ENCODE peak calls at places on chromosome 7, in nine cellular contexts. One of them, this sample, is unnamed.

GRCh38 chr7:3063016-3063753 is 19.5 kb upstream of the CARD11 start:
- DNase-seq in mucosa of gallbladder: no peak
- DNase-seq in GM03348: no peak
- DNase-seq in HT1080: no peak
- DNase-seq in HTR-8/SVneo: no peak
- DNase-seq in frontal cortex: no peak
- DNase-seq in AG04450: no peak
- DNase-seq in islet precursor cell: no peak
- DNase-seq in effector CD4-positive, alpha-beta T cell: no peak
- DNase-seq in this sample: no peak

GRCh38 chr7:131436384-131436783 is 108.7 kb downstream of the MKLN1 start:
- DNase-seq in mucosa of gallbladder: no peak
- DNase-seq in GM03348: no peak
- DNase-seq in HT1080: no peak
- DNase-seq in HTR-8/SVneo: no peak
- DNase-seq in frontal cortex: no peak
- DNase-seq in AG04450: no peak
- DNase-seq in islet precursor cell: no peak
- DNase-seq in effector CD4-positive, alpha-beta T cell: no peak
- DNase-seq in this sample: no peak

GRCh38 chr7:94252971-94253370 is 141.7 kb upstream of the COL1A2 start:
- DNase-seq in mucosa of gallbladder: no peak
- DNase-seq in GM03348: no peak
- DNase-seq in HT1080: no peak
- DNase-seq in HTR-8/SVneo: no peak
- DNase-seq in frontal cortex: no peak
- DNase-seq in AG04450: no peak
- DNase-seq in islet precursor cell: no peak
- DNase-seq in effector CD4-positive, alpha-beta T cell: no peak
- DNase-seq in this sample: no peak

GRCh38 chr7:136163333-136163732 is 186.2 kb upstream of the MTPN start:
- DNase-seq in mucosa of gallbladder: no peak
- DNase-seq in GM03348: no peak
- DNase-seq in HT1080: no peak
- DNase-seq in HTR-8/SVneo: no peak
- DNase-seq in frontal cortex: no peak
- DNase-seq in AG04450: no peak
- DNase-seq in islet precursor cell: no peak
- DNase-seq in effector CD4-positive, alpha-beta T cell: no peak
- DNase-seq in this sample: no peak

GRCh38 chr7:4798706-4799235 is 23.3 kb downstream of the AP5Z1 start:
- DNase-seq in mucosa of gallbladder: no peak
- DNase-seq in GM03348: no peak
- DNase-seq in HT1080: no peak
- DNase-seq in HTR-8/SVneo: no peak
- DNase-seq in frontal cortex: no peak
- DNase-seq in AG04450: no peak
- DNase-seq in islet precursor cell: no peak
- DNase-seq in effector CD4-positive, alpha-beta T cell: no peak
- DNase-seq in this sample: no peak

GRCh38 chr7:131327049-131327625 is 539 bp upstream of the MKLN1 start:
- DNase-seq in mucosa of gallbladder: peak; percentile 35
- DNase-seq in GM03348: peak; percentile 75
- DNase-seq in HT1080: peak; percentile 75
- DNase-seq in HTR-8/SVneo: peak; percentile 60
- DNase-seq in frontal cortex: peak; percentile 49
- DNase-seq in AG04450: no peak
- DNase-seq in islet precursor cell: peak; percentile 77
- DNase-seq in effector CD4-positive, alpha-beta T cell: peak; percentile 10
- DNase-seq in this sample: no peak

GRCh38 chr7:76108540-76109233 is 60.8 kb downstream of the MDH2 start:
- DNase-seq in mucosa of gallbladder: peak; percentile 69
- DNase-seq in GM03348: peak; percentile 13
- DNase-seq in HT1080: peak; percentile 40
- DNase-seq in HTR-8/SVneo: no peak
- DNase-seq in frontal cortex: no peak
- DNase-seq in AG04450: no peak
- DNase-seq in islet precursor cell: peak; percentile 84
- DNase-seq in effector CD4-positive, alpha-beta T cell: no peak
- DNase-seq in this sample: peak; percentile 55

GRCh38 chr7:104978460-104978859 is 35.5 kb upstream of the KMT2E start:
- DNase-seq in mucosa of gallbladder: no peak
- DNase-seq in GM03348: no peak
- DNase-seq in HT1080: no peak
- DNase-seq in HTR-8/SVneo: no peak
- DNase-seq in frontal cortex: no peak
- DNase-seq in AG04450: no peak
- DNase-seq in islet precursor cell: no peak
- DNase-seq in effector CD4-positive, alpha-beta T cell: no peak
- DNase-seq in this sample: no peak